ENCODE peak calls at places on chromosome 14, in five cellular contexts. K is A673, W is breast epithelium, H is Peyer's patch, R is GM23338. E is an unnamed sample.

GRCh38 chr14:88792572-88793258 is at the start of gene EML5:
- DNase-seq in R (peak), K (peak), W (peak), H (peak), E (peak)

GRCh38 chr14:51872396-51872795 is 12.0 kb downstream of the GNG2 start:
- DNase-seq in R (no peak), W (no peak), K (no peak), H (no peak), E (no peak)

GRCh38 chr14:94670692-94671285 is 58.6 kb downstream of the SERPINA3 start:
- DNase-seq in K (no peak), W (no peak), R (no peak), H (no peak), E (no peak)

GRCh38 chr14:74502236-74503019 is 8.9 kb downstream of the ISCA2 start:
- DNase-seq in H (no peak), R (peak), W (no peak), K (peak), E (no peak)

GRCh38 chr14:72738181-72738611 is 155.7 kb downstream of the DPF3 start:
- DNase-seq in W (no peak), K (no peak), R (no peak), H (no peak), E (no peak)

GRCh38 chr14:99562848-99563748 is 40.9 kb downstream of the CCDC85C start:
- DNase-seq in K (no peak), H (peak), W (peak), R (peak), E (no peak)

GRCh38 chr14:104810316-104810715 is 9.4 kb downstream of the ZBTB42 start:
- DNase-seq in H (no peak), W (no peak), R (no peak), K (no peak), E (no peak)

GRCh38 chr14:88902850-88903249 is 78.4 kb downstream of the TTC8 start:
- DNase-seq in K (no peak), R (no peak), H (no peak), W (no peak), E (no peak)

GRCh38 chr14:22918519-22918808 is 485 bp downstream of the RBM23 start:
- DNase-seq in R (no peak), W (no peak), K (no peak), H (no peak), E (no peak)

GRCh38 chr14:103501041-103501870 is 21.4 kb downstream of the CKB start:
- DNase-seq in R (no peak), H (no peak), W (no peak), K (no peak), E (no peak)

GRCh38 chr14:105135700-105136395 is 32.7 kb downstream of the JAG2 start:
- DNase-seq in R (no peak), H (no peak), W (peak), K (no peak), E (no peak)

GRCh38 chr14:104641753-104642539 is 37.4 kb upstream of the TMEM179 start:
- DNase-seq in W (no peak), R (no peak), K (no peak), H (no peak), E (no peak)

GRCh38 chr14:92959189-92959531 is 36.2 kb downstream of the CHGA start:
- DNase-seq in W (no peak), H (no peak), K (no peak), R (no peak), E (no peak)

GRCh38 chr14:61472801-61473376 is 151.5 kb downstream of the PRKCH start:
- DNase-seq in H (peak), K (no peak), R (no peak), W (no peak), E (peak)

GRCh38 chr14:73613419-73613963 is 1.2 kb downstream of the ACOT6 start:
- DNase-seq in R (no peak), H (no peak), W (no peak), K (no peak), E (no peak)

GRCh38 chr14:71242237-71242748 is 335.0 kb downstream of the PCNX1 start:
- DNase-seq in K (no peak), H (no peak), W (no peak), R (no peak), E (no peak)

GRCh38 chr14:60775296-60775695 is 40.7 kb downstream of the MNAT1 start:
- DNase-seq in W (no peak), H (no peak), K (no peak), R (no peak), E (no peak)

GRCh38 chr14:64880382-64881121 is 845 bp upstream of the SPTB start:
- DNase-seq in R (peak), W (no peak), H (peak), K (peak), E (peak)

GRCh38 chr14:24315807-24316596 is 4.7 kb downstream of the LTB4R start:
- DNase-seq in R (peak), K (no peak), H (no peak), W (no peak), E (no peak)

GRCh38 chr14:60094306-60094897 is 2.7 kb downstream of the PCNX4 start:
- DNase-seq in H (no peak), K (no peak), R (peak), W (no peak), E (no peak)

GRCh38 chr14:100271247-100271939 is 32.4 kb downstream of the YY1 start:
- DNase-seq in R (peak), K (peak), H (no peak), W (no peak), E (no peak)

GRCh38 chr14:76715102-76715926 is 46.0 kb upstream of the VASH1 start:
- DNase-seq in K (peak), R (no peak), W (no peak), H (no peak), E (no peak)

DNA sequence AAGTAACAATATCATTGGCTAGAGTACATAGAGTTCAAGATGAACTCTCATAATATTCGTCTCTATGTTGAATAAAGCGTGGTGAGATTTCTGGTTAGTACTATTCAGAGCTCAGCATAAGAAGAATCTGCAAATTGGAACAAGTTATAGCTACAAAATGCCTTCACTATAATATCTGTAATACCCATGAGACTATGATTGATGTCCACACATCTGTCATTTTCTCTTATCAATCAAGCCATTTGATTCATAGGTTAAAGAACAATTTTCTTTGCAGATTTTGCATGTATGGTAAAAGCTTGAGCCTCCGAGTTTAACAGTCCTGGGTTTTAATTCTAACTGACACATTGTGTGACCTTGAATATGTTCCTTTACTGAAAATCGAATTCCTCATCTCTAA is 1.4 kb downstream of the SOCS4 start:
- DNase-seq in R (no peak), H (no peak), W (no peak), K (no peak), E (no peak)
- H3K4me3 ChIP-seq in R (peak), H (peak), W (peak), K (peak), E (peak)

GRCh38 chr14:33951183-33951840 is 438 bp upstream of the EGLN3 start:
- DNase-seq in H (no peak), R (peak), W (no peak), K (peak), E (no peak)
- H3K4me3 ChIP-seq in H (peak), R (peak), W (peak), K (peak), E (peak)

GRCh38 chr14:69695664-69696527 is 71.0 kb upstream of the SRSF5 start:
- DNase-seq in W (no peak), H (peak), R (no peak), K (no peak), E (no peak)

GRCh38 chr14:69693145-69693544 is 73.8 kb upstream of the SRSF5 start:
- DNase-seq in W (no peak), R (no peak), H (peak), K (no peak), E (no peak)

GRCh38 chr14:69692542-69693053 is 74.3 kb upstream of the SRSF5 start:
- DNase-seq in W (no peak), R (no peak), K (no peak), H (no peak), E (no peak)

GRCh38 chr14:69694730-69695663 is 71.9 kb upstream of the SRSF5 start:
- DNase-seq in H (no peak), K (no peak), R (no peak), W (no peak), E (no peak)

GRCh38 chr14:69693823-69694729 is 72.9 kb upstream of the SRSF5 start:
- DNase-seq in H (no peak), R (no peak), K (no peak), W (no peak), E (no peak)
- H3K4me3 ChIP-seq in H (no peak), R (no peak), K (no peak), W (no peak), E (no peak)

DNA sequence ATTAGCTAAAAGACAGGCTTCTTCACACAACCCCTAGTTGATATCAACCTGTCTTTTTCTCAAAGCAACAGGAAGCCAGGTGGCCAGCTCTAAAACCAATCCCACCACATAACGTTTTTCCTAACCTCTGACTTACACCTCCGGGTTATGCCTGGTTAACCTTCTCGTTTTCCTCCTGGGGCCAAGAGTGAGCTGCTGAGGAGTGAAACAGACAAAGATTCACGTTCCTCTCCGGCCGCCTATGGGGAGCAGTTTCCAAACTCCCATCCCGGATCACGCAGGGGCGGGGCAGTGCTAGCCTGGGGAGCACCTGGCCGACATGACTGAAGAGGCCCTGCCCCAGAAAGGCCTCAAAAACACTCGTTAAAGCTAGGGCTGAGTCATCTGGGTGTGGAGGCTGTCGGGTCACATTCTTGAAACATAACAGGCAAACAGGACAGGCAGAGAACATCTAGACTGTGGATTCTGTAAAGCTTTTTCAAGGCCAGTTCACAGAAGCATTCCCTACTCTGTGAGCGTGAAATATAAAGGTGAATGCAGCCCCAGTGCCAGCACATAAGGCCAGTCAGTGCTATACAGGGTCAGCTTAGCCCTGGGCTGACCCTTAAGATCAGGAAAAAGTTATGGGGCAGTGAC is 25.9 kb upstream of the LGALS3 start:
- DNase-seq in H (peak), R (peak), K (peak), W (peak), E (peak)
- H3K4me3 ChIP-seq in H (peak), R (peak), K (no peak), W (peak), E (no peak)